ENCODE peak calls at places on chromosomes 12 and 14, in seven cellular contexts. H is uterus; Z is stimulated activated naive CD8-positive, alpha-beta T cell treated with anti-CD3 and anti-CD28 coated beads, Interleukin-15, amount 100 ng/mL, for 72 hours; W is NCI-H2081; E is occipital lobe; B is ureter; J is heart right ventricle. M is an unnamed sample.

GRCh38 chr14:100018054-100018453 is 47.2 kb upstream of the EVL start:
- DNase-seq in Z (no peak), E (no peak), J (no peak), H (no peak), W (no peak), B (no peak), M (no peak)

GRCh38 chr12:121893901-121894540 is 5.4 kb downstream of the PSMD9 start:
- DNase-seq in B (no peak), W (peak), J (no peak), H (no peak), Z (no peak), E (no peak), M (no peak)

GRCh38 chr12:57687862-57688261 is 6.1 kb upstream of the OS9 start:
- DNase-seq in J (no peak), E (no peak), Z (no peak), W (no peak), B (no peak), H (no peak), M (no peak)

GRCh38 chr14:61690982-61691381 is 4.3 kb upstream of the HIF1A start:
- DNase-seq in J (no peak), H (no peak), E (no peak), W (no peak), Z (no peak), B (no peak), M (no peak)

GRCh38 chr12:70196732-70197361 is 46.4 kb upstream of the CNOT2 start:
- DNase-seq in E (no peak), W (no peak), Z (no peak), B (no peak), J (no peak), H (no peak), M (no peak)

GRCh38 chr12:93838180-93838579 is 161.0 kb downstream of the CRADD start:
- DNase-seq in E (no peak), Z (no peak), H (no peak), B (no peak), J (no peak), W (no peak), M (no peak)

GRCh38 chr12:64560395-64561301 is 49.6 kb upstream of the RASSF3 start:
- DNase-seq in B (peak), J (peak), H (peak), W (no peak), E (no peak), Z (no peak), M (no peak)

GRCh38 chr14:81868172-81868571 is 334.5 kb upstream of the SEL1L start:
- DNase-seq in B (no peak), J (no peak), W (no peak), H (no peak), E (no peak), Z (no peak), M (no peak)

GRCh38 chr12:15856097-15856982 is 25.8 kb upstream of the STRAP start:
- DNase-seq in J (peak), E (peak), Z (peak), H (peak), B (peak), W (peak), M (no peak)

GRCh38 chr12:52050116-52050770 is 999 bp upstream of the NR4A1 start:
- DNase-seq in E (no peak), B (peak), H (no peak), Z (no peak), J (no peak), W (no peak), M (no peak)

GRCh38 chr12:9669534-9669933 is at the start of gene CLEC2D:
- DNase-seq in W (no peak), E (no peak), J (no peak), H (no peak), B (no peak), Z (peak), M (peak)

GRCh38 chr12:38332814-38333213 is 16.2 kb downstream of the ALG10B start:
- DNase-seq in J (no peak), Z (no peak), B (no peak), E (no peak), H (no peak), W (no peak), M (no peak)

GRCh38 chr12:48678561-48679185 is 3.4 kb downstream of the KANSL2 start:
- DNase-seq in J (no peak), E (no peak), Z (no peak), B (no peak), W (no peak), H (no peak), M (no peak)

GRCh38 chr14:92729632-92730358 is 18.6 kb downstream of the LGMN start:
- DNase-seq in W (no peak), E (no peak), H (no peak), Z (no peak), B (no peak), J (no peak), M (no peak)

GRCh38 chr14:75343914-75344313 is 65.3 kb downstream of the FOS start:
- DNase-seq in W (no peak), J (no peak), Z (no peak), H (no peak), E (no peak), B (no peak), M (no peak)

GRCh38 chr12:51389302-51389999 is 1.8 kb downstream of the GALNT6 start:
- DNase-seq in H (no peak), J (no peak), E (no peak), W (no peak), Z (peak), B (no peak), M (no peak)

GRCh38 chr12:95321516-95322246 is 104.1 kb downstream of the VEZT start:
- DNase-seq in E (no peak), J (no peak), W (no peak), B (no peak), H (no peak), Z (no peak), M (no peak)

GRCh38 chr12:120013659-120014380 is 24.8 kb downstream of the BICDL1 start:
- DNase-seq in W (no peak), B (no peak), H (no peak), E (no peak), Z (peak), J (no peak), M (peak)

M was measured in central memory CD8-positive, alpha-beta T cell.